ENCODE peak calls at places on chromosomes 16 and 17, in seven cellular contexts. Z is Peyer's patch; S is CD4-positive, alpha-beta memory T cell; P is endodermal cell; X is heart right ventricle; T is ovary; L is pancreas. Y is an unnamed sample.

GRCh38 chr16:72858611-72859493 is 189.1 kb downstream of the ZFHX3 start:
- DNase-seq in Z (no peak), S (no peak), P (no peak), X (no peak), T (no peak), L (no peak), Y (no peak)

GRCh38 chr17:47649972-47650524 is 329 bp downstream of the KPNB1 start:
- DNase-seq in Z (no peak), S (no peak), P (no peak), X (no peak), T (no peak), L (peak; percentile 64), Y (peak; percentile 62)

GRCh38 chr16:85303354-85303883 is 191.1 kb upstream of the CIBAR2 start:
- DNase-seq in Z (peak; percentile 77), S (peak; percentile 59), P (peak; percentile 94), X (peak; percentile 77), T (peak; percentile 56), L (peak; percentile 64), Y (peak; percentile 89)

GRCh38 chr16:22235839-22236745 is 30.0 kb downstream of the EEF2K start:
- DNase-seq in Z (no peak), S (no peak), P (no peak), X (no peak), T (peak; percentile 55), L (no peak), Y (no peak)

GRCh38 chr17:20825539-20825938 is 217.3 kb downstream of the USP22 start:
- DNase-seq in Z (no peak), S (no peak), P (no peak), X (no peak), T (no peak), L (no peak), Y (no peak)

GRCh38 chr17:32664936-32665583 is 178.3 kb downstream of the CDK5R1 start:
- DNase-seq in Z (no peak), S (no peak), P (peak; percentile 53), X (no peak), T (no peak), L (no peak), Y (no peak)

GRCh38 chr17:17086585-17086984 is 44.3 kb downstream of the MPRIP start:
- DNase-seq in Z (no peak), S (no peak), P (no peak), X (no peak), T (no peak), L (no peak), Y (no peak)

GRCh38 chr16:84925092-84925772 is 86.1 kb downstream of the ZDHHC7 start:
- DNase-seq in Z (peak; percentile 76), S (peak; percentile 55), P (peak; percentile 90), X (peak; percentile 79), T (peak; percentile 53), L (peak; percentile 61), Y (peak; percentile 74)

GRCh38 chr17:70905796-70906195 is 736.5 kb downstream of the KCNJ2 start:
- DNase-seq in Z (no peak), S (no peak), P (no peak), X (peak; percentile 22), T (no peak), L (peak; percentile 35), Y (no peak)

GRCh38 chr16:51181495-51181795 is 30.4 kb upstream of the SALL1 start:
- DNase-seq in Z (no peak), S (no peak), P (peak; percentile 73), X (no peak), T (no peak), L (no peak), Y (no peak)

GRCh38 chr16:29852654-29853053 is 10.4 kb downstream of the CDIPT start:
- DNase-seq in Z (no peak), S (no peak), P (no peak), X (no peak), T (no peak), L (no peak), Y (no peak)

GRCh38 chr16:81530814-81531213 is 86.2 kb downstream of the CMIP start:
- DNase-seq in Z (no peak), S (no peak), P (no peak), X (no peak), T (no peak), L (no peak), Y (no peak)

GRCh38 chr17:47265983-47266541 is 12.4 kb downstream of the ITGB3 start:
- DNase-seq in Z (no peak), S (no peak), P (no peak), X (no peak), T (no peak), L (no peak), Y (no peak)

GRCh38 chr16:81813648-81814047 is 34.6 kb downstream of the PLCG2 start:
- DNase-seq in Z (no peak), S (no peak), P (no peak), X (no peak), T (no peak), L (no peak), Y (no peak)

GRCh38 chr17:74959826-74960738 is 12.5 kb downstream of the HID1 start:
- DNase-seq in Z (no peak), S (no peak), P (no peak), X (no peak), T (no peak), L (no peak), Y (no peak)

GRCh38 chr17:13594762-13595697 is 6.7 kb downstream of the HS3ST3A1 start:
- DNase-seq in Z (no peak), S (peak; percentile 81), P (peak; percentile 97), X (peak; percentile 33), T (peak; percentile 78), L (peak; percentile 70), Y (peak; percentile 84)

GRCh38 chr17:57356153-57356721 is 99.9 kb downstream of the MSI2 start:
- DNase-seq in Z (no peak), S (no peak), P (no peak), X (no peak), T (no peak), L (no peak), Y (no peak)

GRCh38 chr17:1484586-1485310 is 7.7 kb downstream of the MYO1C start:
- DNase-seq in Z (peak; percentile 82), S (peak; percentile 48), P (peak; percentile 91), X (peak; percentile 64), T (peak; percentile 76), L (peak; percentile 76), Y (peak; percentile 81)

GRCh38 chr17:72470338-72471133 is 349.7 kb downstream of the SOX9 start:
- DNase-seq in Z (no peak), S (no peak), P (no peak), X (no peak), T (no peak), L (no peak), Y (no peak)

GRCh38 chr17:19346351-19347255 is 15.9 kb downstream of the B9D1 start:
- DNase-seq in Z (peak; percentile 44), S (no peak), P (peak; percentile 46), X (peak; percentile 67), T (peak; percentile 78), L (no peak), Y (no peak)

GRCh38 chr17:14078027-14078426 is 8.7 kb downstream of the COX10 start:
- DNase-seq in Z (no peak), S (no peak), P (no peak), X (no peak), T (no peak), L (no peak), Y (no peak)

DNA sequence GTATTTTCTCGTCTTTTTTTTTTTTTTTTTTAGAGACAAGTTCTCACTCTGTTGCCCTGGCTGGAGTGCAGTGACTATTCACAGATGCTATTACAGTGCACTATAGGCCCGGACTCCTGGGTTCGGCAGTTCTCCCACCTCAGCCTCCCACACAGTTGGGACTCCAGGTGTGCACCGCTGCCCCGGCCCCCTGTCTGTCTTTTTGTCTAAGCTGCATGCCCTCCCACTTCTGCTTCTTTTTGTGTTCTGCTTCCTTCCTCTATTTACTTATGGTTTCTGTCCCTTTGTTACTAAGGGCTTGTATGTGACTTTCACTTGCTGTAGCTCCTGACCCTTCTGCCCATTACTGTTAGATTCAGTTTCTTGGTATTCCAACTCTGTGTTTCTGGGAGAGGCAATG is 20.5 kb downstream of the SLC7A6 start:
- DNase-seq in Z (no peak), S (no peak), P (no peak), X (no peak), T (no peak), L (no peak), Y (no peak)
- H3K4me1 ChIP-seq in Z (peaks cover 34% of the 10 kb centered on the region), S (peaks cover 100% of the 10 kb centered on the region), P (no peaks in the 10 kb centered on the region), X (peaks cover 78% of the 10 kb centered on the region), T (no peaks in the 10 kb centered on the region), L (no peaks in the 10 kb centered on the region), Y (peaks cover 97% of the 10 kb centered on the region)

DNA sequence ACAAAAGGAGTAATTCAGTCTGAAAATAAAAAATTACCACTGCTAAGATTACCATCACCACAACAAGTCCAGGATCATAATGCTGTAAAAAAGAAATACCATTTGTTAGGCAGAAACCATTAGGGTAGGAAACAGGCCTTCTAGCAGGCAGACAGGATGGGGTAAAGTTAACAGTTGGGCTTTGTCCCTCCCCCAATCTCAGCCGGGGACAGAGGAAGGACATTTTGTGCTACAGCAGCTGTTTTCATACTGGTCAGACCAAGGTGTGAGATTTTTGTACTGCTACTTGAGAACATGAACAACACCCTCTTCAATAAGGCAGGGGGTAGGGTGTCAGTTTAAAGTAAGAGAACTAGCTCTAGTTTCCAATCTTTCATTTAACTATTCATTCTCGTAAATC is 49.2 kb upstream of the ITGA2B start:
- DNase-seq in Z (no peak), S (no peak), P (peak; percentile 76), X (no peak), T (no peak), L (no peak), Y (no peak)
- H3K36me3 ChIP-seq in Z (no peaks in the 10 kb centered on the region), S (peaks cover 11% of the 10 kb centered on the region), P (peaks cover 23% of the 10 kb centered on the region), X (no peaks in the 10 kb centered on the region), T (no peaks in the 10 kb centered on the region), L (peaks cover 9% of the 10 kb centered on the region), Y (peaks cover 13% of the 10 kb centered on the region)

DNA sequence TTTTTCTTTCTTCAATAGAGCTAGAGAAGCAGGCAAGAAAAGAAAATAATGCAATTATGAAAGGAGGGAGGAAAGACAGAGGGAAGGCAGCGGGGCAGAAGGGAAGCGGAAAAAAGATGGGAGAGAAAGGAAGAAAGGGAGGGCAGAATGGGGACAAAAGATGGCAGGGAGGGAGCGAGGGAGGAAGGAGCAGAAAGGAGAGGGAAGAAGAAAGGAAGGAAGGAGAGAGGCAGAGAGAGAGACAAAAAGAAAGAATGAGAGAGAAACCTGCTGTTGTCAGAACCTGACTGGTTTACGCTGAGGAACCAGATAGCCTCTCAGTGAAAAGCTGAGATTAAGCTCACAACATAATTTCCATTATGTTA is 31.9 kb upstream of the TOX3 start:
- DNase-seq in Z (no peak), S (no peak), P (no peak), X (no peak), T (no peak), L (no peak), Y (no peak)
- H3K4me1 ChIP-seq in Z (no peaks in the 10 kb centered on the region), S (no peaks in the 10 kb centered on the region), P (no peaks in the 10 kb centered on the region), X (no peaks in the 10 kb centered on the region), T (no peaks in the 10 kb centered on the region), L (peaks cover 42% of the 10 kb centered on the region), Y (no peaks in the 10 kb centered on the region)

GRCh38 chr17:29078183-29079045 is 35.5 kb downstream of the PIPOX start:
- DNase-seq in Z (no peak), S (no peak), P (no peak), X (no peak), T (no peak), L (no peak), Y (no peak)

GRCh38 chr17:29074488-29074887 is 31.5 kb downstream of the PIPOX start:
- DNase-seq in Z (no peak), S (no peak), P (no peak), X (peak; percentile 47), T (no peak), L (no peak), Y (no peak)

GRCh38 chr17:29076087-29076486 is 33.1 kb downstream of the PIPOX start:
- DNase-seq in Z (no peak), S (no peak), P (no peak), X (no peak), T (no peak), L (no peak), Y (no peak)

GRCh38 chr17:29077320-29077719 is 34.4 kb downstream of the PIPOX start:
- DNase-seq in Z (no peak), S (no peak), P (no peak), X (no peak), T (no peak), L (no peak), Y (no peak)

GRCh38 chr17:29076722-29077121 is 33.8 kb downstream of the PIPOX start:
- DNase-seq in Z (no peak), S (no peak), P (peak; percentile 71), X (no peak), T (no peak), L (no peak), Y (no peak)
- H3K36me3 ChIP-seq in Z (no peaks in the 10 kb centered on the region), S (peaks cover 12% of the 10 kb centered on the region), P (no peaks in the 10 kb centered on the region), X (no peaks in the 10 kb centered on the region), T (no peaks in the 10 kb centered on the region), L (no peaks in the 10 kb centered on the region), Y (peaks cover 2% of the 10 kb centered on the region)

Y was measured in naive thymus-derived CD4-positive, alpha-beta T cell.